ENCODE peak calls at places on chromosomes 5 and 9, in four cellular contexts. One of them, this sample, is unnamed.

GRCh38 chr5:76207122-76207521 is 123.9 kb downstream of the SV2C start:
- DNase-seq in stimulated activated CD8-positive, alpha-beta memory T cell treated with anti-CD3 and anti-CD28 coated beads, Interleukin-4, amount 100 ng/mL, for 1 hour: no peak
- DNase-seq in NCI-H345: no peak
- DNase-seq in fibroblast of the aortic adventitia: no peak
- DNase-seq in this sample: no peak

GRCh38 chr9:126147620-126148522 is 178.8 kb upstream of the MVB12B start:
- DNase-seq in NCI-H345: no peak
- DNase-seq in fibroblast of the aortic adventitia: no peak
- DNase-seq in stimulated activated CD8-positive, alpha-beta memory T cell treated with anti-CD3 and anti-CD28 coated beads, Interleukin-4, amount 100 ng/mL, for 1 hour: no peak
- DNase-seq in this sample: no peak

GRCh38 chr9:123678038-123678877 is 251.7 kb downstream of the DENND1A start:
- DNase-seq in fibroblast of the aortic adventitia: no peak
- DNase-seq in NCI-H345: peak; percentile 86
- DNase-seq in stimulated activated CD8-positive, alpha-beta memory T cell treated with anti-CD3 and anti-CD28 coated beads, Interleukin-4, amount 100 ng/mL, for 1 hour: no peak
- DNase-seq in this sample: no peak

GRCh38 chr9:90012825-90013425 is 408.1 kb downstream of the GADD45G start:
- DNase-seq in NCI-H345: peak; percentile 37
- DNase-seq in fibroblast of the aortic adventitia: no peak
- DNase-seq in stimulated activated CD8-positive, alpha-beta memory T cell treated with anti-CD3 and anti-CD28 coated beads, Interleukin-4, amount 100 ng/mL, for 1 hour: no peak
- DNase-seq in this sample: no peak

GRCh38 chr5:96045888-96046287 is 84.2 kb upstream of the ELL2 start:
- DNase-seq in fibroblast of the aortic adventitia: no peak
- DNase-seq in NCI-H345: no peak
- DNase-seq in stimulated activated CD8-positive, alpha-beta memory T cell treated with anti-CD3 and anti-CD28 coated beads, Interleukin-4, amount 100 ng/mL, for 1 hour: no peak
- DNase-seq in this sample: no peak

GRCh38 chr5:57889558-57889957 is 406.9 kb upstream of the ACTBL2 start:
- DNase-seq in stimulated activated CD8-positive, alpha-beta memory T cell treated with anti-CD3 and anti-CD28 coated beads, Interleukin-4, amount 100 ng/mL, for 1 hour: no peak
- DNase-seq in fibroblast of the aortic adventitia: peak; percentile 55
- DNase-seq in NCI-H345: no peak
- DNase-seq in this sample: peak; percentile 36

GRCh38 chr9:121399883-121400607 is 30.0 kb upstream of the STOM start:
- DNase-seq in NCI-H345: peak; percentile 62
- DNase-seq in fibroblast of the aortic adventitia: peak; percentile 91
- DNase-seq in stimulated activated CD8-positive, alpha-beta memory T cell treated with anti-CD3 and anti-CD28 coated beads, Interleukin-4, amount 100 ng/mL, for 1 hour: no peak
- DNase-seq in this sample: peak; percentile 19

GRCh38 chr9:129412814-129413536 is 207.9 kb downstream of the C9orf50 start:
- DNase-seq in NCI-H345: peak; percentile 57
- DNase-seq in fibroblast of the aortic adventitia: peak; percentile 87
- DNase-seq in stimulated activated CD8-positive, alpha-beta memory T cell treated with anti-CD3 and anti-CD28 coated beads, Interleukin-4, amount 100 ng/mL, for 1 hour: peak; percentile 20
- DNase-seq in this sample: peak; percentile 86

GRCh38 chr9:94525396-94526035 is 29.4 kb upstream of the PCAT7 start:
- DNase-seq in NCI-H345: no peak
- DNase-seq in stimulated activated CD8-positive, alpha-beta memory T cell treated with anti-CD3 and anti-CD28 coated beads, Interleukin-4, amount 100 ng/mL, for 1 hour: no peak
- DNase-seq in fibroblast of the aortic adventitia: no peak
- DNase-seq in this sample: no peak

GRCh38 chr9:37937403-37937802 is 33.5 kb upstream of the SLC25A51 start:
- DNase-seq in stimulated activated CD8-positive, alpha-beta memory T cell treated with anti-CD3 and anti-CD28 coated beads, Interleukin-4, amount 100 ng/mL, for 1 hour: no peak
- DNase-seq in fibroblast of the aortic adventitia: no peak
- DNase-seq in NCI-H345: no peak
- DNase-seq in this sample: no peak

This sample was measured in heart right ventricle.